ENCODE peak calls at places on chromosome 10, in six cellular contexts. One of them, this sample, is unnamed.

GRCh38 chr10:78621183-78621789 is 447.5 kb upstream of the ZMIZ1 start:
- DNase-seq in endothelial cell: no peak
- DNase-seq in spleen: no peak
- DNase-seq in posterior cingulate gyrus: no peak
- DNase-seq in aorta: no peak
- DNase-seq in fibroblast of mammary gland: no peak
- DNase-seq in this sample: no peak

GRCh38 chr10:67306588-67307205 is 380.9 kb downstream of the LRRTM3 start:
- DNase-seq in fibroblast of mammary gland: no peak
- DNase-seq in posterior cingulate gyrus: no peak
- DNase-seq in aorta: no peak
- DNase-seq in endothelial cell: no peak
- DNase-seq in spleen: no peak
- DNase-seq in this sample: peak; percentile 42

GRCh38 chr10:8498881-8499280 is 444.4 kb downstream of the GATA3 start:
- DNase-seq in aorta: no peak
- DNase-seq in posterior cingulate gyrus: no peak
- DNase-seq in spleen: no peak
- DNase-seq in fibroblast of mammary gland: no peak
- DNase-seq in endothelial cell: no peak
- DNase-seq in this sample: no peak

GRCh38 chr10:116769791-116770190 is 27.4 kb upstream of the HSPA12A start:
- DNase-seq in aorta: no peak
- DNase-seq in fibroblast of mammary gland: peak; percentile 91
- DNase-seq in posterior cingulate gyrus: no peak
- DNase-seq in spleen: no peak
- DNase-seq in endothelial cell: no peak
- DNase-seq in this sample: no peak

GRCh38 chr10:43225004-43225786 is 41.7 kb downstream of the RASGEF1A start:
- DNase-seq in aorta: no peak
- DNase-seq in spleen: no peak
- DNase-seq in fibroblast of mammary gland: no peak
- DNase-seq in endothelial cell: no peak
- DNase-seq in posterior cingulate gyrus: peak; percentile 6
- DNase-seq in this sample: no peak

GRCh38 chr10:71312220-71312619 is 6.8 kb upstream of the SLC29A3 start:
- DNase-seq in aorta: no peak
- DNase-seq in spleen: no peak
- DNase-seq in endothelial cell: no peak
- DNase-seq in posterior cingulate gyrus: no peak
- DNase-seq in fibroblast of mammary gland: no peak
- DNase-seq in this sample: no peak

GRCh38 chr10:96831867-96832720 is at the start of gene LCOR:
- DNase-seq in endothelial cell: peak; percentile 88
- DNase-seq in fibroblast of mammary gland: peak; percentile 80
- DNase-seq in posterior cingulate gyrus: peak; percentile 81
- DNase-seq in spleen: peak; percentile 96
- DNase-seq in aorta: peak; percentile 91
- DNase-seq in this sample: peak; percentile 79

GRCh38 chr10:21510218-21511070 is 15.0 kb downstream of the SKIDA1 start:
- DNase-seq in posterior cingulate gyrus: peak; percentile 51
- DNase-seq in fibroblast of mammary gland: no peak
- DNase-seq in endothelial cell: no peak
- DNase-seq in aorta: no peak
- DNase-seq in spleen: no peak
- DNase-seq in this sample: no peak

GRCh38 chr10:35693800-35694199 is 51.7 kb upstream of the FZD8 start:
- DNase-seq in aorta: no peak
- DNase-seq in fibroblast of mammary gland: no peak
- DNase-seq in posterior cingulate gyrus: no peak
- DNase-seq in spleen: no peak
- DNase-seq in endothelial cell: no peak
- DNase-seq in this sample: no peak

GRCh38 chr10:28587270-28587969 is 54.5 kb downstream of the WAC start:
- DNase-seq in aorta: no peak
- DNase-seq in endothelial cell: no peak
- DNase-seq in posterior cingulate gyrus: no peak
- DNase-seq in fibroblast of mammary gland: peak; percentile 44
- DNase-seq in spleen: no peak
- DNase-seq in this sample: no peak

GRCh38 chr10:102109166-102110116 is 10.7 kb downstream of the LDB1 start:
- DNase-seq in endothelial cell: no peak
- DNase-seq in aorta: no peak
- DNase-seq in spleen: no peak
- DNase-seq in posterior cingulate gyrus: no peak
- DNase-seq in fibroblast of mammary gland: no peak
- DNase-seq in this sample: no peak

GRCh38 chr10:3548096-3548495 is 236.9 kb downstream of the KLF6 start:
- DNase-seq in fibroblast of mammary gland: no peak
- DNase-seq in posterior cingulate gyrus: no peak
- DNase-seq in endothelial cell: no peak
- DNase-seq in spleen: no peak
- DNase-seq in aorta: no peak
- DNase-seq in this sample: no peak

GRCh38 chr10:62610649-62611229 is 193.8 kb upstream of the ADO start:
- DNase-seq in fibroblast of mammary gland: peak; percentile 57
- DNase-seq in spleen: peak; percentile 92
- DNase-seq in aorta: no peak
- DNase-seq in posterior cingulate gyrus: peak; percentile 44
- DNase-seq in endothelial cell: peak; percentile 76
- DNase-seq in this sample: peak; percentile 55

GRCh38 chr10:56874950-56875349 is 513.9 kb upstream of the ZWINT start:
- DNase-seq in posterior cingulate gyrus: no peak
- DNase-seq in aorta: no peak
- DNase-seq in spleen: no peak
- DNase-seq in fibroblast of mammary gland: no peak
- DNase-seq in endothelial cell: no peak
- DNase-seq in this sample: no peak

GRCh38 chr10:11610855-11611247 is 599 bp downstream of the USP6NL start:
- DNase-seq in aorta: peak; percentile 52
- DNase-seq in spleen: no peak
- DNase-seq in fibroblast of mammary gland: peak; percentile 36
- DNase-seq in endothelial cell: peak; percentile 44
- DNase-seq in posterior cingulate gyrus: peak; percentile 33
- DNase-seq in this sample: peak; percentile 19

GRCh38 chr10:7891634-7892033 is 73.3 kb downstream of the TAF3 start:
- DNase-seq in posterior cingulate gyrus: no peak
- DNase-seq in aorta: no peak
- DNase-seq in endothelial cell: no peak
- DNase-seq in spleen: no peak
- DNase-seq in fibroblast of mammary gland: peak; percentile 11
- DNase-seq in this sample: no peak

GRCh38 chr10:119908201-119908600 is 15.7 kb downstream of the SEC23IP start:
- DNase-seq in fibroblast of mammary gland: peak; percentile 30
- DNase-seq in aorta: no peak
- DNase-seq in posterior cingulate gyrus: no peak
- DNase-seq in spleen: no peak
- DNase-seq in endothelial cell: no peak
- DNase-seq in this sample: no peak

GRCh38 chr10:71125749-71126107 is 86.6 kb upstream of the UNC5B start:
- DNase-seq in spleen: no peak
- DNase-seq in fibroblast of mammary gland: no peak
- DNase-seq in aorta: no peak
- DNase-seq in posterior cingulate gyrus: no peak
- DNase-seq in endothelial cell: no peak
- DNase-seq in this sample: no peak

This sample was measured in SJCRH30.